ENCODE peak calls at places on chromosomes 12 and 14, in six cellular contexts. C is T-helper 1 cell; T is NCI-H2029; F is CD8-positive, alpha-beta T cell; D is choroid plexus epithelial cell; Z is amniotic stem cell. J is an unnamed sample.

GRCh38 chr14:95237956-95238355 is 80.6 kb upstream of the DICER1 start:
- DNase-seq in C (no peak), T (no peak), F (no peak), D (peak; percentile 59), Z (no peak), J (no peak)

GRCh38 chr12:3215410-3215975 is 138.3 kb downstream of the TSPAN9 start:
- DNase-seq in C (no peak), T (no peak), F (no peak), D (no peak), Z (no peak), J (no peak)

GRCh38 chr14:75648066-75648838 is 12.4 kb downstream of the ERG28 start:
- DNase-seq in C (no peak), T (peak; percentile 54), F (no peak), D (peak; percentile 99), Z (peak; percentile 86), J (peak; percentile 91)

GRCh38 chr14:65658202-65658601 is 245.7 kb downstream of the FUT8 start:
- DNase-seq in C (no peak), T (no peak), F (no peak), D (no peak), Z (no peak), J (no peak)

GRCh38 chr14:55438066-55438683 is 2.2 kb downstream of the TBPL2 start:
- DNase-seq in C (no peak), T (peak; percentile 49), F (no peak), D (peak; percentile 88), Z (no peak), J (peak; percentile 35)

GRCh38 chr12:19181666-19182426 is 52.3 kb downstream of the PLEKHA5 start:
- DNase-seq in C (no peak), T (no peak), F (no peak), D (peak; percentile 50), Z (no peak), J (no peak)

GRCh38 chr12:108811411-108812185 is 45.8 kb downstream of the SSH1 start:
- DNase-seq in C (no peak), T (no peak), F (no peak), D (no peak), Z (no peak), J (no peak)

GRCh38 chr12:21773263-21773741 is 1.2 kb downstream of the KCNJ8 start:
- DNase-seq in C (no peak), T (no peak), F (no peak), D (peak; percentile 34), Z (no peak), J (no peak)

GRCh38 chr12:42804928-42805327 is 215.4 kb upstream of the PRICKLE1 start:
- DNase-seq in C (no peak), T (no peak), F (no peak), D (no peak), Z (no peak), J (no peak)

GRCh38 chr12:123265851-123266678 is 5.6 kb downstream of the CDK2AP1 start:
- DNase-seq in C (no peak), T (no peak), F (no peak), D (no peak), Z (no peak), J (no peak)

GRCh38 chr12:99153283-99153682 is 494.3 kb upstream of the GARIN6 start:
- DNase-seq in C (no peak), T (no peak), F (no peak), D (no peak), Z (no peak), J (no peak)

GRCh38 chr14:35362441-35362840 is 42.1 kb downstream of the NFKBIA start:
- DNase-seq in C (no peak), T (no peak), F (no peak), D (no peak), Z (no peak), J (no peak)

GRCh38 chr12:46384451-46385301 is 12.1 kb upstream of the SLC38A2 start:
- DNase-seq in C (no peak), T (no peak), F (no peak), D (peak; percentile 79), Z (no peak), J (no peak)

GRCh38 chr14:37824936-37825698 is 229.7 kb downstream of the TTC6 start:
- DNase-seq in C (no peak), T (peak; percentile 9), F (no peak), D (peak; percentile 49), Z (no peak), J (no peak)

GRCh38 chr12:20492251-20492728 is 124.0 kb downstream of the PDE3A start:
- DNase-seq in C (no peak), T (no peak), F (no peak), D (peak; percentile 73), Z (no peak), J (no peak)

GRCh38 chr12:56518570-56518969 is 3.0 kb upstream of the RBMS2 start:
- DNase-seq in C (no peak), T (no peak), F (no peak), D (no peak), Z (no peak), J (no peak)

GRCh38 chr14:57835751-57836150 is 30.1 kb downstream of the SLC35F4 start:
- DNase-seq in C (no peak), T (no peak), F (no peak), D (no peak), Z (no peak), J (no peak)

GRCh38 chr12:88775742-88776151 is 195.5 kb upstream of the KITLG start:
- DNase-seq in C (no peak), T (no peak), F (no peak), D (no peak), Z (no peak), J (no peak)

GRCh38 chr12:115118177-115118724 is 434.3 kb upstream of the TBX3 start:
- DNase-seq in C (no peak), T (no peak), F (no peak), D (peak; percentile 43), Z (no peak), J (no peak)

GRCh38 chr12:125099407-125099779 is 34.2 kb downstream of the AACS start:
- DNase-seq in C (no peak), T (no peak), F (no peak), D (no peak), Z (no peak), J (no peak)

GRCh38 chr12:131987552-131987951 is 37.8 kb downstream of the EP400 start:
- DNase-seq in C (no peak), T (no peak), F (no peak), D (no peak), Z (no peak), J (no peak)

GRCh38 chr14:91872517-91873470 is 5.5 kb upstream of the TC2N start:
- DNase-seq in C (peak; percentile 48), T (peak; percentile 73), F (peak; percentile 67), D (peak; percentile 46), Z (no peak), J (peak; percentile 98)

GRCh38 chr14:53605562-53605961 is 351.1 kb downstream of the BMP4 start:
- DNase-seq in C (no peak), T (no peak), F (no peak), D (no peak), Z (no peak), J (no peak)

GRCh38 chr14:95531473-95531872 is 3.4 kb upstream of the GLRX5 start:
- DNase-seq in C (no peak), T (no peak), F (no peak), D (peak; percentile 93), Z (no peak), J (no peak)

GRCh38 chr12:81450920-81451739 is 308.0 kb downstream of the PPFIA2 start:
- DNase-seq in C (no peak), T (peak; percentile 61), F (no peak), D (peak; percentile 88), Z (peak; percentile 72), J (peak; percentile 72)

GRCh38 chr12:82225871-82226270 is 132.3 kb downstream of the CCDC59 start:
- DNase-seq in C (no peak), T (no peak), F (no peak), D (no peak), Z (no peak), J (no peak)

GRCh38 chr12:26799741-26800140 is 33.3 kb downstream of the ITPR2 start:
- DNase-seq in C (no peak), T (no peak), F (no peak), D (no peak), Z (no peak), J (no peak)

GRCh38 chr14:55756563-55756962 is 176.6 kb downstream of the KTN1 start:
- DNase-seq in C (no peak), T (peak; percentile 65), F (no peak), D (no peak), Z (no peak), J (no peak)

GRCh38 chr12:105445261-105446015 is 114.9 kb downstream of the C12orf75 start:
- DNase-seq in C (no peak), T (no peak), F (no peak), D (peak; percentile 72), Z (no peak), J (no peak)

GRCh38 chr12:7322599-7322998 is 18.7 kb downstream of the ACSM4 start:
- DNase-seq in C (no peak), T (no peak), F (no peak), D (no peak), Z (no peak), J (no peak)

GRCh38 chr14:72619071-72619710 is 274.7 kb downstream of the DPF3 start:
- DNase-seq in C (no peak), T (no peak), F (no peak), D (no peak), Z (no peak), J (no peak)